ENCODE peak calls at places on chromosomes 13 and 19, in eight cellular contexts. A is heart right ventricle, Z is Caco-2, C is suprapubic skin, N is AG09309, L is lung, V is right lobe of liver, P is astrocyte. K is an unnamed sample.

GRCh38 chr13:31105020-31105800 is 56.5 kb downstream of the HSPH1 start:
- DNase-seq in A (no peak), Z (no peak), C (peak), N (no peak), L (peak), V (no peak), P (peak), K (no peak)

GRCh38 chr19:53431399-53432087 is at the start of gene ZNF761:
- DNase-seq in A (peak), Z (peak), C (peak), N (peak), L (peak), V (peak), P (peak), K (peak)

GRCh38 chr13:42155251-42155650 is 106.8 kb downstream of the DGKH start:
- DNase-seq in A (no peak), Z (no peak), C (no peak), N (no peak), L (no peak), V (no peak), P (no peak), K (no peak)

GRCh38 chr19:47991191-47991808 is 670 bp downstream of the BSPH1 start:
- DNase-seq in A (no peak), Z (no peak), C (no peak), N (no peak), L (no peak), V (no peak), P (no peak), K (no peak)

GRCh38 chr13:45658586-45659235 is 43.2 kb upstream of the ERICH6B start:
- DNase-seq in A (no peak), Z (no peak), C (no peak), N (peak), L (no peak), V (no peak), P (peak), K (no peak)

GRCh38 chr13:26465514-26465913 is 92.0 kb upstream of the WASF3 start:
- DNase-seq in A (peak), Z (no peak), C (no peak), N (no peak), L (no peak), V (no peak), P (no peak), K (no peak)

GRCh38 chr13:48533207-48533499 is 273 bp upstream of the RCBTB2 start:
- DNase-seq in A (no peak), Z (no peak), C (no peak), N (no peak), L (no peak), V (no peak), P (no peak), K (no peak)

GRCh38 chr13:111153977-111154332 is 38.8 kb downstream of the ARHGEF7 start:
- DNase-seq in A (peak), Z (peak), C (peak), N (no peak), L (peak), V (peak), P (no peak), K (no peak)

GRCh38 chr13:26051231-26052135 is at the start of gene SHISA2:
- DNase-seq in A (peak), Z (no peak), C (no peak), N (no peak), L (no peak), V (no peak), P (peak), K (no peak)

GRCh38 chr13:50127017-50127725 is 111.9 kb downstream of the KCNRG start:
- DNase-seq in A (peak), Z (no peak), C (peak), N (no peak), L (no peak), V (peak), P (no peak), K (peak)

GRCh38 chr19:2982983-2983350 is 5.6 kb downstream of the TLE6 start:
- DNase-seq in A (peak), Z (no peak), C (peak), N (no peak), L (peak), V (peak), P (peak), K (no peak)

GRCh38 chr13:98868932-98869331 is 108.9 kb downstream of the DOCK9 start:
- DNase-seq in A (no peak), Z (no peak), C (no peak), N (no peak), L (no peak), V (no peak), P (no peak), K (no peak)

GRCh38 chr13:99335603-99336002 is 28.4 kb upstream of the GPR183 start:
- DNase-seq in A (no peak), Z (no peak), C (no peak), N (no peak), L (no peak), V (no peak), P (no peak), K (no peak)

GRCh38 chr13:84706004-84706710 is 823.9 kb upstream of the SLITRK1 start:
- DNase-seq in A (no peak), Z (no peak), C (no peak), N (no peak), L (no peak), V (no peak), P (no peak), K (no peak)

GRCh38 chr13:35923347-35923746 is 207.8 kb downstream of the DCLK1 start:
- DNase-seq in A (peak), Z (no peak), C (no peak), N (no peak), L (no peak), V (no peak), P (peak), K (no peak)

GRCh38 chr13:34567558-34567957 is 374.5 kb upstream of the NBEA start:
- DNase-seq in A (no peak), Z (peak), C (no peak), N (no peak), L (no peak), V (no peak), P (no peak), K (no peak)

GRCh38 chr19:54448037-54448773 is 794 bp upstream of the LENG8 start:
- DNase-seq in A (no peak), Z (peak), C (peak), N (no peak), L (peak), V (peak), P (peak), K (no peak)

GRCh38 chr13:105083986-105084385 is 1451.5 kb downstream of the EFNB2 start:
- DNase-seq in A (no peak), Z (no peak), C (no peak), N (no peak), L (no peak), V (no peak), P (no peak), K (no peak)

GRCh38 chr13:105084931-105085330 is 1450.5 kb downstream of the EFNB2 start:
- DNase-seq in A (no peak), Z (no peak), C (no peak), N (no peak), L (no peak), V (no peak), P (no peak), K (no peak)

GRCh38 chr13:105090244-105090643 is 1445.2 kb downstream of the EFNB2 start:
- DNase-seq in A (no peak), Z (no peak), C (no peak), N (no peak), L (no peak), V (no peak), P (peak), K (no peak)

GRCh38 chr13:105087941-105088340 is 1447.5 kb downstream of the EFNB2 start:
- DNase-seq in A (no peak), Z (no peak), C (no peak), N (no peak), L (no peak), V (no peak), P (no peak), K (no peak)
- TF ChIP-seq CTCF in A (no peak), Z (no peak), C (no peak), N (no peak), L (no peak), V (no peak), P (no peak), K (no peak)

GRCh38 chr13:114108141-114108761 is 24.2 kb downstream of the RASA3 start:
- DNase-seq in A (no peak), Z (peak), C (peak), N (no peak), L (no peak), V (peak), P (no peak), K (no peak)

GRCh38 chr13:114109646-114110045 is 22.8 kb downstream of the RASA3 start:
- DNase-seq in A (no peak), Z (peak), C (no peak), N (no peak), L (no peak), V (peak), P (no peak), K (no peak)

GRCh38 chr13:114111577-114111976 is 20.8 kb downstream of the RASA3 start:
- DNase-seq in A (no peak), Z (peak), C (no peak), N (no peak), L (no peak), V (no peak), P (no peak), K (no peak)

GRCh38 chr13:114108894-114109293 is 23.5 kb downstream of the RASA3 start:
- DNase-seq in A (no peak), Z (peak), C (no peak), N (no peak), L (no peak), V (peak), P (no peak), K (no peak)

GRCh38 chr13:114110091-114110829 is 22.2 kb downstream of the RASA3 start:
- DNase-seq in A (no peak), Z (peak), C (no peak), N (no peak), L (no peak), V (peak), P (no peak), K (no peak)
- TF ChIP-seq CTCF in A (peak), Z (no peak), C (no peak), N (no peak), L (no peak), V (no peak), P (no peak), K (no peak)

DNA sequence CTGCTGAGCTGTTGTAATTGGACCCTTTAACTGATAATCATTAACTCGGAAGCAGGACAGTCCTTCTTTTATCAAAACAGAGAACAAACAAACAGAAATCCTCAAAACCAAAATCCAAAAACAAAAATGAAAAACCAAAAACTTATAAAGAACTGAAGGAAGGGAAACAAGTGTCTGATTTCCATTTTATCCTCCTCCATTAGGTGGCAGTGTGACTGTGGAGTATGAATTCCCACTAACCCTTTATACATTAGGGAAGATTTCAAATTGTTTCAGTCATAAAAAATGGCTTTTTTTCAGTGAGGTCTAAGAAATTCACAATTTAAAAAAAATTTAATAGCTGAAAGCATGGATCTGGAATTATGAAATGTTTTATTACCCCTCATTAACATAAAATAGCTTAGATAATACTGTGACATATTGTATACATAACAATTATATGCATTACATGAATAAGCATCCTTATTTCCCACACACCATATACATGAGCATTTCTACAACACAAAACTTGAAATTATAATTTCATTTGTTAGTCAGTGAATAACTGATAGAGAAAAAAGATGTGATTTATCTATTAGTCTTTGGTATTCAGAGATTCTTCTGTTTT is 1074.3 kb upstream of the PCDH9 start:
- DNase-seq in A (no peak), Z (no peak), C (no peak), N (no peak), L (no peak), V (no peak), P (peak), K (no peak)
- TF ChIP-seq CTCF in A (peak), Z (peak), C (no peak), N (peak), L (no peak), V (peak), P (peak), K (peak)

GRCh38 chr13:89930861-89931260 is 1416.6 kb upstream of the MIR17HG start:
- DNase-seq in A (no peak), Z (peak), C (no peak), N (no peak), L (no peak), V (no peak), P (no peak), K (no peak)

GRCh38 chr13:89923052-89923451 is 1424.4 kb upstream of the MIR17HG start:
- DNase-seq in A (no peak), Z (no peak), C (no peak), N (no peak), L (no peak), V (no peak), P (no peak), K (no peak)

GRCh38 chr13:89920461-89920860 is 1427.0 kb upstream of the MIR17HG start:
- DNase-seq in A (no peak), Z (no peak), C (no peak), N (no peak), L (no peak), V (no peak), P (no peak), K (no peak)

GRCh38 chr13:89923731-89924130 is 1423.8 kb upstream of the MIR17HG start:
- DNase-seq in A (no peak), Z (no peak), C (no peak), N (no peak), L (no peak), V (no peak), P (peak), K (no peak)

GRCh38 chr13:89925107-89925506 is 1422.4 kb upstream of the MIR17HG start:
- DNase-seq in A (no peak), Z (no peak), C (no peak), N (no peak), L (no peak), V (no peak), P (peak), K (no peak)
- TF ChIP-seq CTCF in A (no peak), Z (peak), C (no peak), N (no peak), L (no peak), V (no peak), P (peak), K (peak)

GRCh38 chr19:13231663-13232062 is 81.5 kb downstream of the IER2 start:
- DNase-seq in A (no peak), Z (no peak), C (no peak), N (no peak), L (no peak), V (no peak), P (no peak), K (no peak)

GRCh38 chr19:13240312-13241022 is 90.3 kb downstream of the IER2 start:
- DNase-seq in A (no peak), Z (no peak), C (no peak), N (no peak), L (no peak), V (no peak), P (no peak), K (no peak)

GRCh38 chr19:13229246-13229645 is 79.0 kb downstream of the IER2 start:
- DNase-seq in A (no peak), Z (no peak), C (no peak), N (no peak), L (no peak), V (no peak), P (no peak), K (no peak)

GRCh38 chr19:13238891-13239534 is 88.8 kb downstream of the IER2 start:
- DNase-seq in A (no peak), Z (no peak), C (no peak), N (no peak), L (no peak), V (no peak), P (no peak), K (no peak)

DNA sequence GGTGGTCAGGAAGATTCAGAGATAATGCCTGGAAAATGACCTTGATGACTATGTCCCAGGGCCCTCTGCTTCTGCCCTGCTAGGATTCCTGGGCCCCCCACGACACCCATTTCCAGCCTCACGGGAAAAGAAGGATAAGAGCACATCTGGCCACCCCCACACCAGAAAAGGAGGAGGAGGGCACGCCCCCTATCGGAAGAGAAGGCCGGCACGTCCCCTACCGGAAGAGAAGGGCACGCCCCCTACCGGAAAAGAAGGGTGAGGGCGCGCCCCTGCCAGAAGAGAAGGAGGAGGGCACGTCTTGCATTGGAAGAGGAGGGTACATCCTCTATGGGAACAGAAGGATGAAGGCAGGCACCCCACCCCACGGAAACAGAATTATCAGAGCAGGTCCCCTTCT is 84.3 kb downstream of the IER2 start:
- DNase-seq in A (peak), Z (peak), C (no peak), N (no peak), L (peak), V (peak), P (no peak), K (no peak)
- TF ChIP-seq CTCF in A (no peak), Z (peak), C (no peak), N (peak), L (peak), V (peak), P (no peak), K (peak)

GRCh38 chr13:32383836-32384618 is 43.9 kb downstream of the N4BP2L1 start:
- DNase-seq in A (no peak), Z (no peak), C (no peak), N (no peak), L (no peak), V (no peak), P (no peak), K (no peak)

GRCh38 chr13:32385369-32385768 is 42.6 kb downstream of the N4BP2L1 start:
- DNase-seq in A (no peak), Z (no peak), C (no peak), N (no peak), L (no peak), V (no peak), P (no peak), K (no peak)

GRCh38 chr13:32378012-32378411 is 49.9 kb downstream of the N4BP2L1 start:
- DNase-seq in A (no peak), Z (no peak), C (no peak), N (no peak), L (no peak), V (no peak), P (no peak), K (no peak)

GRCh38 chr13:32384702-32385101 is 43.2 kb downstream of the N4BP2L1 start:
- DNase-seq in A (no peak), Z (no peak), C (no peak), N (no peak), L (no peak), V (no peak), P (no peak), K (no peak)

DNA sequence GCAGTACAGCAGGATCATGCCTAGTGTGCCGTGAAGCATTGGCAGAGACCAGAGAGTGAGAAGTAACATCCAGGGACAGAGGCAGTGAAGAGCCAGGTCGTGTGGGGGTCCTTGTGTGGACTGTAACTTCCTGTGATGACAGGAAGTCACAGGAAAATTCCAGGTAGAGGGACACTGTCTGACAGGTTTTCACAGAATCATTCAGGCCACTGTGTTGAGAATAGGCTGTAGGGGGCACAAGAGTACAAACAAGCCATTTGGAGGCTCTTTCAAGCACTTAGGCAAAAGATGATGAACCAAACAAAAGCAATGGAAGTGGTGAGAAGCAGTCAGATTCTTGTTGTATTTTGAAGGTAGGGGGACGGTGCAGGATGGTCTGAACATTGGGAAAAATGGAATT is 46.4 kb downstream of the N4BP2L1 start:
- DNase-seq in A (no peak), Z (no peak), C (no peak), N (no peak), L (no peak), V (no peak), P (peak), K (no peak)
- TF ChIP-seq CTCF in A (peak), Z (no peak), C (peak), N (peak), L (no peak), V (peak), P (peak), K (peak)

GRCh38 chr13:112712451-112712881 is 22.6 kb downstream of the ATP11A start:
- DNase-seq in A (no peak), Z (no peak), C (peak), N (no peak), L (no peak), V (no peak), P (no peak), K (no peak)
- TF ChIP-seq CTCF in A (no peak), Z (no peak), C (no peak), N (no peak), L (no peak), V (no peak), P (no peak), K (no peak)

K was measured in type B pancreatic cell.